ENCODE peak calls at places on chromosomes 16 and 17, in four cellular contexts. K, X, V and R are unnamed samples.

GRCh38 chr16:84970447-84971127 is 40.7 kb downstream of the ZDHHC7 start:
- DNase-seq in K (peak; percentile 19), X (peak; percentile 61), V (peak; percentile 90), R (peak; percentile 85)

GRCh38 chr17:82230627-82231311 is 1.9 kb downstream of the SLC16A3 start:
- DNase-seq in K (no peak), X (peak; percentile 48), V (peak; percentile 92), R (no peak)

GRCh38 chr16:29862383-29862883 is 593 bp downstream of the CDIPT start:
- DNase-seq in K (no peak), X (no peak), V (peak; percentile 67), R (no peak)

GRCh38 chr17:36665417-36665816 is 64.0 kb downstream of the MRM1 start:
- DNase-seq in K (no peak), X (no peak), V (peak; percentile 90), R (no peak)

GRCh38 chr16:84791088-84791487 is 28.7 kb upstream of the CRISPLD2 start:
- DNase-seq in K (no peak), X (no peak), V (no peak), R (no peak)

GRCh38 chr17:73770115-73770848 is 126.0 kb upstream of the SDK2 start:
- DNase-seq in K (peak; percentile 23), X (no peak), V (peak; percentile 90), R (peak; percentile 59)

GRCh38 chr17:81422776-81423697 is 27.8 kb downstream of the BAHCC1 start:
- DNase-seq in K (no peak), X (no peak), V (peak; percentile 99), R (no peak)

GRCh38 chr17:70608957-70609356 is 439.6 kb downstream of the KCNJ2 start:
- DNase-seq in K (no peak), X (no peak), V (no peak), R (no peak)

GRCh38 chr17:57875109-57876022 is 25.5 kb upstream of the MRPS23 start:
- DNase-seq in K (peak; percentile 45), X (no peak), V (peak; percentile 100), R (peak; percentile 66)

GRCh38 chr16:75265911-75266701 is 14.7 kb upstream of the BCAR1 start:
- DNase-seq in K (peak; percentile 29), X (no peak), V (peak; percentile 96), R (peak; percentile 93)

GRCh38 chr17:31825961-31826691 is 32.9 kb downstream of the COPRS start:
- DNase-seq in K (no peak), X (no peak), V (no peak), R (no peak)

GRCh38 chr17:71029246-71029645 is 859.9 kb downstream of the KCNJ2 start:
- DNase-seq in K (no peak), X (no peak), V (no peak), R (no peak)

GRCh38 chr17:44672479-44673093 is 16.3 kb downstream of the MEIOC start:
- DNase-seq in K (no peak), X (no peak), V (no peak), R (no peak)

GRCh38 chr17:44734272-44734671 is 24.5 kb upstream of the ADAM11 start:
- DNase-seq in K (no peak), X (no peak), V (no peak), R (no peak)

GRCh38 chr16:66369055-66369592 is 2.6 kb downstream of the CDH5 start:
- DNase-seq in K (no peak), X (no peak), V (no peak), R (no peak)

GRCh38 chr16:51426276-51426675 is 275.2 kb upstream of the SALL1 start:
- DNase-seq in K (no peak), X (no peak), V (no peak), R (no peak)

GRCh38 chr17:75753514-75754377 is 11.2 kb downstream of the GALK1 start:
- DNase-seq in K (peak; percentile 54), X (peak; percentile 77), V (peak; percentile 91), R (peak; percentile 91)

GRCh38 chr17:80779961-80780380 is 211.7 kb upstream of the CHMP6 start:
- DNase-seq in K (no peak), X (no peak), V (no peak), R (no peak)

GRCh38 chr17:40828454-40829039 is 6.1 kb upstream of the KRT10 start:
- DNase-seq in K (no peak), X (no peak), V (no peak), R (no peak)

GRCh38 chr17:39999067-39999466 is 16.2 kb upstream of the CSF3 start:
- DNase-seq in K (no peak), X (no peak), V (no peak), R (no peak)

GRCh38 chr17:74417178-74418045 is 14.5 kb upstream of the GPRC5C start:
- DNase-seq in K (no peak), X (no peak), V (peak; percentile 89), R (no peak)

GRCh38 chr17:76889323-76889722 is 21.1 kb downstream of the MGAT5B start:
- DNase-seq in K (no peak), X (no peak), V (no peak), R (no peak)

GRCh38 chr16:1707193-1707790 is 1.3 kb downstream of the MAPK8IP3 start:
- DNase-seq in K (no peak), X (no peak), V (no peak), R (no peak)

GRCh38 chr17:65231086-65231485 is 93.9 kb downstream of the RGS9 start:
- DNase-seq in K (no peak), X (no peak), V (no peak), R (no peak)

GRCh38 chr16:17346774-17347569 is 123.8 kb downstream of the XYLT1 start:
- DNase-seq in K (no peak), X (no peak), V (no peak), R (no peak)

GRCh38 chr16:8632675-8633182 is 11.2 kb downstream of the METTL22 start:
- DNase-seq in K (no peak), X (no peak), V (no peak), R (no peak)

GRCh38 chr17:83193336-83194188 is 114.2 kb downstream of the METRNL start:
- DNase-seq in K (no peak), X (no peak), V (no peak), R (no peak)

GRCh38 chr16:81601601-81602251 is 157.1 kb downstream of the CMIP start:
- DNase-seq in K (peak; percentile 46), X (no peak), V (no peak), R (no peak)

GRCh38 chr17:78924481-78925151 is 571 bp downstream of the TIMP2 start:
- DNase-seq in K (no peak), X (no peak), V (peak; percentile 79), R (peak; percentile 46)

GRCh38 chr17:77891602-77892001 is 66.9 kb upstream of the TNRC6C start:
- DNase-seq in K (no peak), X (no peak), V (no peak), R (no peak)

GRCh38 chr17:79840204-79840988 is 1.2 kb upstream of the CBX4 start:
- DNase-seq in K (no peak), X (peak; percentile 20), V (peak; percentile 77), R (no peak)

GRCh38 chr16:23107878-23108277 is 41.4 kb downstream of the USP31 start:
- DNase-seq in K (no peak), X (no peak), V (no peak), R (no peak)

GRCh38 chr16:15899538-15900100 is 11.2 kb upstream of the CEP20 start:
- DNase-seq in K (no peak), X (no peak), V (peak; percentile 96), R (no peak)

GRCh38 chr17:12024332-12024731 is 3.7 kb downstream of the MAP2K4 start:
- DNase-seq in K (no peak), X (no peak), V (no peak), R (no peak)

GRCh38 chr17:27496005-27496404 is 39.8 kb downstream of the KSR1 start:
- DNase-seq in K (no peak), X (no peak), V (no peak), R (no peak)